ENCODE peak calls at places on chromosomes 5 and 9, in five cellular contexts. D, V, E, L and J are unnamed samples.

GRCh38 chr5:41598011-41598410 is 87.6 kb upstream of the PLCXD3 start:
- DNase-seq in D (no peak), V (no peak), E (no peak), L (no peak), J (peak)

GRCh38 chr5:56003179-56003578 is 8.4 kb upstream of the IL6ST start:
- DNase-seq in D (no peak), V (peak), E (peak), L (no peak), J (peak)

GRCh38 chr5:146219243-146219642 is 15.8 kb downstream of the RBM27 start:
- DNase-seq in D (no peak), V (no peak), E (no peak), L (no peak), J (no peak)

GRCh38 chr5:75675779-75676178 is 41.5 kb downstream of the POC5 start:
- DNase-seq in D (no peak), V (no peak), E (no peak), L (no peak), J (no peak)

GRCh38 chr5:35138232-35138631 is 90.5 kb upstream of the AGXT2 start:
- DNase-seq in D (no peak), V (no peak), E (peak), L (no peak), J (peak)

GRCh38 chr9:70884276-70884675 is 237.1 kb downstream of the TRPM3 start:
- DNase-seq in D (no peak), V (no peak), E (no peak), L (no peak), J (no peak)

GRCh38 chr9:16039103-16039987 is 486.5 kb downstream of the CCDC171 start:
- DNase-seq in D (peak), V (peak), E (peak), L (no peak), J (peak)

GRCh38 chr5:148939676-148940075 is 113.3 kb downstream of the ADRB2 start:
- DNase-seq in D (no peak), V (peak), E (peak), L (no peak), J (peak)

GRCh38 chr5:4976918-4977317 is 163.2 kb upstream of the ADAMTS16 start:
- DNase-seq in D (no peak), V (no peak), E (no peak), L (no peak), J (no peak)

GRCh38 chr5:149215478-149216042 is 56.1 kb upstream of the AFAP1L1 start:
- DNase-seq in D (peak), V (no peak), E (peak), L (no peak), J (peak)

GRCh38 chr5:112338681-112339337 is 80.3 kb downstream of the EPB41L4A start:
- DNase-seq in D (peak), V (peak), E (no peak), L (no peak), J (peak)

GRCh38 chr5:67537439-67538342 is 341.1 kb upstream of the CD180 start:
- DNase-seq in D (no peak), V (no peak), E (peak), L (no peak), J (peak)
- H3K4me3 ChIP-seq in D (peak), V (no peak), E (peak), L (peak), J (peak)

DNA sequence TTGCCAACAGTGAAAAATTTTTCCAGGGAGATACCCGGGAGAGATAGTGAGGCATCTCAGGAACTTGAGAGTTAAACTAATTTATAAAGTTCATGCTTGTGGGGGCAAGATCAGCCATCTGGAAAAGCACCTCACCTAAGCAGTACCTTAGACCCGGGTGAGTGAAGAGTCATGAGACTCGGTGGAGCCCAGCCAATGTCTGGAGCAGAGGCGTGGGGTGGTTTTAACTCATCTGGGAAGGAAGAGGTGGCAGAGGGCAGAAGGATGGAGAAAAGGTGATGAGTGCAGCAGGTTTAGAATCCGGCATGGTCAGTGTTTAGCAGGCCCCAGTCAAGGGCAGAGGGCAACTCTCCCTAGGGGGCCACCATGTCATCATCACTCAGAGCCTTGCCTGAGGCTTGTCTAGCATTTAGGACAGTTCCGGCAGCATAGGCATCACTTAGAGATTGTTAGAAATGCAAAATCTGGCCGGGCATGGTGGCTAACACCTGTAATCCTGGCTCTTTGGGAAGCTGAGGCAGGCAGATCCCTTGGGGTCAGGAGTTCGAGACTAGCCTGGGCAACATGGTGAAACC is 4.3 kb upstream of the RNF183 start:
- DNase-seq in D (no peak), V (no peak), E (no peak), L (no peak), J (no peak)
- TF ChIP-seq CTCF in D (no peak), V (no peak), E (no peak), L (no peak), J (no peak)

DNA sequence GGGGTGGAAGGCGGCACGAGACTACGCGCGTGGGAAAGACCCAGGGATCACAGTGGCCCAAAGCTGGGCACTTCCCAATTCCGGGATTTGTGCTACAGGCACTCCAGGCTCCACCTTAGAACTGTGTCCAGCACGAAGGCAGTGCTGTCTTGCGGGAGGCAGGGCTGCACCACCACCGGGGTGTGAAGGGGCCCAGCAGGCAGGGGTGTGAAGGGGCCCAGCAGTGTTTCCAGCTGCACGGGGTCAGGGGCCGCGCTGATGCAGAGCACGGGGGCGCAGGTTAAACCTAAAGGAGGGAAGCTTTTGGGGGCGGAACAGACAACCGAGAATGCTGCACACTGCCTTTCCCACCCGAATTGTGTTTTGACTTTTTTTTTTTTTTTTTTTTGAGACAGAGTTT is 1.1 kb upstream of the PDCD6 start:
- DNase-seq in D (no peak), V (no peak), E (no peak), L (no peak), J (no peak)
- H3K4me3 ChIP-seq in D (peak), V (no peak), E (no peak), L (peak), J (no peak)

GRCh38 chr9:116115731-116116353 is 37.7 kb upstream of the PAPPA start:
- DNase-seq in D (no peak), V (no peak), E (peak), L (no peak), J (peak)

GRCh38 chr9:116116411-116116810 is 37.2 kb upstream of the PAPPA start:
- DNase-seq in D (no peak), V (no peak), E (no peak), L (no peak), J (no peak)

DNA sequence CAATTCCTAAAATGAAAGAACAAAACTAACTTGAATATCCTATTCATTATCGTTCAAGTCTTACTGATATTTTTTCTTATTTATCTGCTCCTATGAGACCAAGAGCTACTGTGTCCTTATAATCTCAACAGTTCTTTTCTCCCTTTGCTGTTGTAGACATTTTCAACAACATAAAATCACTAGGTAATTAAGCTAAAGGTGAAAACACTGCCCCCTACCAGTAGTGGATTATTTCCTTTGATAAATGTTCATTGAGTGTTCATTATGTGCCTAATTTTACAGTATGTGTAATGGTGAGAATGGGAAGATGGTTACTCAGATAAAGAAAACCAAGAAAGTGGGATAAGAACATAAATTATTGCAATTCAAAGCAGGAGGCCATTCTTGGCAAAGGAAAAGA is 41.4 kb upstream of the PAPPA start:
- DNase-seq in D (no peak), V (peak), E (peak), L (no peak), J (peak)
- TF ChIP-seq CTCF in D (no peak), V (peak), E (no peak), L (no peak), J (peak)

GRCh38 chr9:137129089-137129455 is 9.9 kb upstream of the GRIN1 start:
- DNase-seq in D (no peak), V (no peak), E (peak), L (no peak), J (peak)

GRCh38 chr9:137128158-137129088 is 10.5 kb upstream of the GRIN1 start:
- DNase-seq in D (no peak), V (no peak), E (no peak), L (no peak), J (no peak)

GRCh38 chr9:137127301-137128157 is 11.4 kb upstream of the GRIN1 start:
- DNase-seq in D (no peak), V (no peak), E (no peak), L (no peak), J (peak)

GRCh38 chr9:137129456-137130175 is 9.3 kb upstream of the GRIN1 start:
- DNase-seq in D (peak), V (peak), E (peak), L (peak), J (peak)

DNA sequence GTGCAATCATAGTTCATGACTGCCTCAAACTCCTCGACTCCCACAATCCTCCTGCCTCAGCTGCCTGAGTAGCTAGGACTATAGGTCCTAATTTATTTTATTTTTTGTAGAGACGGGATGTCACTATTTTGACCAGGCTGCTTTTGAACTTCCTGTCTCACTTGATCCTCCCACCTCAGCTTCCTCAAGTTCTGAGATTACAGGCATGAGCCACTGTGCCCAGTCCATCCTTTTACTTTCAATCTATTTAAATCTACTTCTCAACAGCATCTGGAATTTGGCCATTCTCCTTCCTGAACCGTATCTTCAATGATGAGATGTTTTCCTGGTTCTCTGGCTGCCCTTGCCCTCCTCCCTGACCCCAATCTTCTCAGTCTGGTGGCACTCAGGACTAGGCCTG is 12.2 kb upstream of the GRIN1 start:
- DNase-seq in D (no peak), V (no peak), E (no peak), L (no peak), J (no peak)
- H3K4me3 ChIP-seq in D (peak), V (peak), E (no peak), L (peak), J (no peak)

DNA sequence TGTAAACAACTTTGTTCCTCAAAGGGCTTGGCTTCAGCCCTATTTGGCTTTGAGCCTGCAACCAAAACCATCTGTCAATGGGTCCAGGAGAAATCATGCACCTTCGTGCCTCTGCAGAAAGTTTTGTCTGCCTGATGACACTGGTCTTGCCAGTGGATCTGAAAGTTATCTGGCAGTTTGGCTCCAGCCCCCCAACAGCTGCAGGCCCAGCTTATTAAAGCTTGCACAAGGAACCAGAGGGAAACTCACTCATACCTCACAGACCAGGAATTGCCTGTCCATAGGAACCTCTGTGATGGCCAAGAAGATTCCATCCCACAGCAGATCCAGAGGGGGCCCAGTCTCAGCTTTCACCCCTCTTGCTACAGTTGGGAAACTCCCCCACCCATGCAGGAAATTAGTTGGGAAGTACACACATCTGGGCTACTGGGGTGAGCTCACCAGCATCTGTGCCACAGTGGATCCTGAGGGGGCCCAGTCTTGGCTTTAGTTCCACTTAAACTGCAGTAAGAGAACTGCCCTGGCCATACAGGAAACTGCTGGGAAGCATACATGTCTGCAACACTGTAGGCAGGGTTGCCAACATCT is 265.5 kb downstream of the GRIA1 start:
- DNase-seq in D (no peak), V (no peak), E (peak), L (no peak), J (no peak)
- TF ChIP-seq CTCF in D (no peak), V (no peak), E (no peak), L (no peak), J (no peak)

DNA sequence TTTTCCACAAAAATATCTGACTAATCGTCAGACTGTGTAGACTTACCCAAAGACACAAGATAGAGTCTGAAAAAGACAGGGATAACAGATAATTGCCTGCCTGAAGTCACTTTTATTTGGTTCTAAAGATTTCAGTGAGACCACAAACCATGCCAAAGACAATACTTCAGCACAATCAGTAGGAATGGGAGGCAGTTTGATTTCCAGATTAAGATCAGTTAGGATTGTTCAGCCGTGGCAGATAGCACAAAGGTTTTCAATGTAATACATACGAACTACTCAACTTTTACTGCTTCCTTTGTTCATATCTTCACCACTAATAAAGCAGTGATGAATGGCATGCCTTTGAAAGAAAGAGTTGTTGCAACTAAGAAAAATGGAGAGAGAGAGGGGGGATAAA is 383.9 kb upstream of the TUSC1 start:
- DNase-seq in D (no peak), V (no peak), E (no peak), L (no peak), J (no peak)
- H3K4me3 ChIP-seq in D (no peak), V (no peak), E (no peak), L (no peak), J (no peak)

GRCh38 chr5:170691623-170692022 is 91.9 kb upstream of the GABRP start:
- DNase-seq in D (no peak), V (no peak), E (no peak), L (no peak), J (no peak)
- TF ChIP-seq CTCF in D (no peak), V (no peak), E (no peak), L (no peak), J (no peak)

GRCh38 chr9:37705787-37706186 is 47.8 kb upstream of the TRMT10B start:
- DNase-seq in D (no peak), V (no peak), E (no peak), L (no peak), J (no peak)
- H3K4me3 ChIP-seq in D (no peak), V (no peak), E (no peak), L (no peak), J (no peak)